ENCODE peak calls at places on chromosomes 13 and 19, in nine cellular contexts. N is body of pancreas, E is heart left ventricle, F is upper lobe of left lung, P is gastrocnemius medialis, V is IMR-90, L is HepG2, O is A549, K is K562. U is an unnamed sample.

GRCh38 chr19:14507704-14508246 is 10.4 kb downstream of the DNAJB1 start:
- ATAC-seq in N (no peak), E (no peak), F (peak), P (no peak), V (peak), L (peak), O (peak), K (peak), U (no peak)

GRCh38 chr13:92974905-92975429 is 251.6 kb upstream of the GPC6 start:
- ATAC-seq in N (no peak), E (no peak), F (no peak), P (no peak), V (no peak), L (no peak), O (no peak), K (no peak), U (no peak)

GRCh38 chr13:49840667-49841066 is 48.2 kb upstream of the KPNA3 start:
- ATAC-seq in N (no peak), E (no peak), F (no peak), P (no peak), V (no peak), L (no peak), O (no peak), K (no peak), U (no peak)

GRCh38 chr13:40271511-40271910 is 394.9 kb downstream of the FOXO1 start:
- ATAC-seq in N (peak), E (peak), F (peak), P (peak), V (no peak), L (no peak), O (no peak), K (no peak), U (peak)

GRCh38 chr13:50783940-50784339 is 59.6 kb downstream of the DLEU7 start:
- ATAC-seq in N (no peak), E (no peak), F (no peak), P (no peak), V (no peak), L (no peak), O (no peak), K (no peak), U (no peak)

GRCh38 chr19:28980236-28980868 is 232.6 kb downstream of the UQCRFS1 start:
- ATAC-seq in N (no peak), E (peak), F (no peak), P (no peak), V (peak), L (peak), O (no peak), K (peak), U (no peak)

GRCh38 chr19:35260694-35261304 is 8.0 kb upstream of the USF2 start:
- ATAC-seq in N (no peak), E (no peak), F (no peak), P (no peak), V (no peak), L (no peak), O (no peak), K (no peak), U (no peak)

GRCh38 chr19:12695997-12696365 is 450 bp downstream of the FBXW9 start:
- ATAC-seq in N (peak), E (no peak), F (peak), P (peak), V (no peak), L (peak), O (peak), K (peak), U (peak)

GRCh38 chr19:47756953-47757608 is 11.7 kb downstream of the NOP53 start:
- ATAC-seq in N (peak), E (peak), F (no peak), P (no peak), V (no peak), L (peak), O (peak), K (no peak), U (no peak)

GRCh38 chr19:6680141-6680540 is 10.2 kb upstream of the TNFSF14 start:
- ATAC-seq in N (no peak), E (no peak), F (no peak), P (no peak), V (no peak), L (no peak), O (no peak), K (no peak), U (no peak)

GRCh38 chr19:53980553-53981407 is 10.7 kb upstream of the CACNG6 start:
- ATAC-seq in N (no peak), E (peak), F (no peak), P (peak), V (no peak), L (peak), O (peak), K (peak), U (peak)

GRCh38 chr13:98525852-98526512 is 50.9 kb downstream of the STK24 start:
- ATAC-seq in N (no peak), E (no peak), F (no peak), P (no peak), V (no peak), L (no peak), O (no peak), K (no peak), U (no peak)

GRCh38 chr13:114155923-114156883 is 22.9 kb upstream of the CFAP97D2 start:
- ATAC-seq in N (no peak), E (no peak), F (no peak), P (no peak), V (no peak), L (no peak), O (peak), K (no peak), U (no peak)

GRCh38 chr19:39372047-39372802 is 18.7 kb downstream of the PAF1 start:
- ATAC-seq in N (peak), E (peak), F (peak), P (peak), V (peak), L (no peak), O (no peak), K (no peak), U (peak)

GRCh38 chr13:98930014-98930625 is 47.7 kb downstream of the DOCK9 start:
- ATAC-seq in N (no peak), E (no peak), F (peak), P (peak), V (no peak), L (no peak), O (no peak), K (no peak), U (no peak)

GRCh38 chr19:15236886-15237285 is 4.6 kb upstream of the EPHX3 start:
- ATAC-seq in N (no peak), E (no peak), F (no peak), P (no peak), V (no peak), L (no peak), O (no peak), K (no peak), U (no peak)

GRCh38 chr13:27496851-27497250 is 46.5 kb upstream of the MTIF3 start:
- ATAC-seq in N (no peak), E (no peak), F (no peak), P (no peak), V (no peak), L (no peak), O (no peak), K (no peak), U (no peak)

GRCh38 chr13:77016888-77017623 is 9.9 kb downstream of the FBXL3 start:
- ATAC-seq in N (no peak), E (peak), F (peak), P (peak), V (no peak), L (no peak), O (no peak), K (no peak), U (peak)

GRCh38 chr19:54209058-54209747 is 8.5 kb downstream of the RPS9 start:
- ATAC-seq in N (peak), E (peak), F (peak), P (peak), V (peak), L (peak), O (peak), K (peak), U (peak)

GRCh38 chr19:20271215-20271926 is 104.4 kb downstream of the ZNF486 start:
- ATAC-seq in N (no peak), E (no peak), F (no peak), P (no peak), V (no peak), L (no peak), O (no peak), K (no peak), U (no peak)

GRCh38 chr13:97387487-97388353 is 46.2 kb upstream of the RAP2A start:
- ATAC-seq in N (peak), E (peak), F (peak), P (peak), V (no peak), L (peak), O (no peak), K (no peak), U (peak)

GRCh38 chr19:4935449-4935848 is 26.1 kb downstream of the UHRF1 start:
- ATAC-seq in N (no peak), E (no peak), F (no peak), P (no peak), V (no peak), L (no peak), O (no peak), K (no peak), U (no peak)

GRCh38 chr13:48161530-48162179 is 66.8 kb upstream of the MED4 start:
- ATAC-seq in N (no peak), E (peak), F (peak), P (no peak), V (no peak), L (no peak), O (no peak), K (peak), U (peak)

DNA sequence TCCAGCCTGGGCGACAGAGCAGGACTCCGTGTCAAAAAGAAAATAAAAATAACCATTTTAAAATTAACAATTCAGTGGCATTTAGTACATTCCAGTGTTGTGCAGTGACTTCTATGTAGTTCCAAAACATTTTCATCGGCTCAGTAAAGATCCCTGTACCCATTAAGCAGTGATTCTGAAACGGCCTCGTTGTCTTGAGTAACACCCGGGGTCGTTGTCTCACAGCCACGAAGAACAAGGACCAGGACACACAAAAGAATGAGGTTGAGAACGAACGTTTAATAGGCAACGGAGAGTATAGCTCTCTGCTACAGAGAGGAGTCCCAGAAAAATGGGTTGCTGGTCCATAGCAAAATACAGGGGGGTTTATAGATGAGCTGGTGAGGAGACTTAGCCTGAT is 2.4 kb upstream of the TMED1 start:
- ATAC-seq in N (no peak), E (no peak), F (no peak), P (no peak), V (no peak), L (no peak), O (no peak), K (no peak), U (no peak)
- TF ChIP-seq POLR2A in N (no peak), E (no peak), F (no peak), P (no peak), V (no peak), L (no peak), O (no peak), K (peak), U (no peak)

DNA sequence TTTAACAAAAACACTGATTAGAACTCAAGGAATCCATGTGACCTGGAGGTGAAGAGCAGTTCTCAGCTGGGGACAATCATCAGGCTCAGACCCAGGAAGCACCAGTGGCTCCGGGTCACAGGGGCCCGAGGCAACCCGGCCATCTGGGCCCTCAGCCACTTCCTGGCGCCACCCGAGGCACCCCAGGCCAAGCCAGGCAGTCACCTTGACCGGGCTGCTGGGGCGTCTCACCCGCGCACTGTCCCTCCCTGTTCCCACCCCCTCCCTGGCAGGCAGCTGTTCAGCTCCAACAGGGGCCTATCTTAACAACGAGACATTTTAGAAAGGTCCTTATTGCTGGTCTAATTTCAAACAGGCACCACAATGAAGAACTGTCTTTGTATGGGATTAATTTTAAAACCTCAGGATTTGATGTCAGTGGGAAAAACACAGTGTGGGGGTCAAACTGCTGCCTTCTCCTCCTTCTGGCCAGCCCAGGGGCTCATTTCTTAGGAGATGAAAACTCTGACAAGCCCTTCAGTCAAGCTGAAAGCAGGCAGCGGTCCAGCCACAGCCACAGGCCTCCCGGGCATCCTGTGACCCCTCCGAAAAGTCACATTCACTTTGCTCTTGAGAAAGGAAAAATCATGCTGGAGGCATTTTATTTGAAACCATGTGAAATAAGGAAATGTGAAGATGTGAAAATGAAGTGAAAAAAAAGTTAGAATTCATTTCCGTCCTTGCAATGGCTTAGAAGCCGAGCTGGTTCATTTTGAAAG is 83.3 kb downstream of the KCTD15 start:
- ATAC-seq in N (peak), E (peak), F (peak), P (no peak), V (no peak), L (no peak), O (no peak), K (no peak), U (no peak)
- TF ChIP-seq POLR2A in N (no peak), E (no peak), F (no peak), P (no peak), V (no peak), L (no peak), O (no peak), K (no peak), U (no peak)

DNA sequence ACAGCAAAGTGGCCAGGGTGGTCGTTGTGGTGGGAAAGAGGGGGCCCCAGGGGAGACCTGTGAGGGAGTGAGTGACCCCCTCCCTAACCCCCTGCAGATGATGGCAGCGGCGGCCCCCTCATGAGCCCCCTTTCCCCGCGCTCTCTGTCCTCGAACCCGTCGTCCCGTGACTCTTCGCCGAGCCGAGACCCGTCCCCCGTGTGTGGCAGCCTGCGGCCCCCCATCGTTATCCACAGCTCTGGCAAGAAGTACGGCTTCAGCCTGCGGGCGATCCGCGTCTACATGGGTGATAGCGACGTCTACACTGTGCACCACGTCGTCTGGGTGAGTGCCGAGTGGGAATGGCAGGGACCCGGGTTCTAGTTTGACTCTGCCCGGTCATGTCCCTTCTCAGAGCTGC is 8.1 kb upstream of the PIK3R2 start:
- ATAC-seq in N (no peak), E (no peak), F (no peak), P (no peak), V (no peak), L (no peak), O (no peak), K (no peak), U (no peak)
- TF ChIP-seq POLR2A in N (no peak), E (no peak), F (no peak), P (no peak), V (no peak), L (no peak), O (no peak), K (no peak), U (no peak)

GRCh38 chr13:112971288-112971643 is 2.3 kb downstream of the MCF2L start:
- ATAC-seq in N (no peak), E (no peak), F (no peak), P (no peak), V (no peak), L (peak), O (no peak), K (no peak), U (no peak)

GRCh38 chr13:112968910-112969691 is at the start of gene MCF2L:
- ATAC-seq in N (peak), E (peak), F (peak), P (peak), V (peak), L (peak), O (peak), K (no peak), U (peak)

GRCh38 chr13:112969692-112970338 is 801 bp downstream of the MCF2L start:
- ATAC-seq in N (no peak), E (no peak), F (no peak), P (no peak), V (no peak), L (peak), O (no peak), K (no peak), U (no peak)

GRCh38 chr13:112972258-112972657 is 3.2 kb downstream of the MCF2L start:
- ATAC-seq in N (no peak), E (no peak), F (no peak), P (no peak), V (no peak), L (no peak), O (no peak), K (no peak), U (no peak)

GRCh38 chr13:112970552-112971287 is 1.7 kb downstream of the MCF2L start:
- ATAC-seq in N (no peak), E (no peak), F (no peak), P (no peak), V (no peak), L (no peak), O (no peak), K (no peak), U (no peak)
- TF ChIP-seq POLR2A in N (no peak), E (no peak), F (no peak), P (no peak), V (no peak), L (no peak), O (no peak), K (no peak), U (no peak)

DNA sequence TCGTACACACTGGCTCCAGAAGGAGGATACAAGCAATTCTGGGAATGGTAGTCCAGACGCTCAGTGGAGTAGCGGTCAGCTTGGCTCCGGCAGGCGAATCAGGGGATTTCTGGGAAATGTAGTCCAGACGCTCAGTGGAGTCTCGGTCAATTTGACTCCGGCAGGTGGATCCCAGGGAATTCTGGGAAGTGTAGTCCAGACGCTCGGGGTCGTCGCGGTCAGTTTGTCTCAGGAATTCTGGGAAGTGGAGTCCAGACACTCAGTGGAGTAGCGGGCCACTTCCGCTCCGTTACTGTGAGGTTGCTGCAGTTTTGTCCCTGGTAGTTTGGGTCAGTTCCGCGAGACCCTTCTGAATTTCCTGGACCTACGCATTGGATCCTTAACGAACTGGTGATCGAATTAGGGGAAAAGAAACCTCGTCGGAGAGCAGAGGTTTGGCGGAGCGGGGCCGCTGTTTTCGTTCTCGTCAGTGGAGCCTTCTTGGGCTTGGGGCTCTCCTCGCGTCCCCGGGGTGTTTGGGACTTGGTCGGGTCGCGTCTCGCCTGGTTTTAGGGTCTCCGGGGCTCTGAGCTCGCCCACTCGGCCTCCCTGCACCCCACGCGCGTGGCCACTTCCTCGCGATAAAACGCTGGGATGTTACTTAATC is at the start of gene ZNF225:
- ATAC-seq in N (peak), E (peak), F (peak), P (peak), V (peak), L (peak), O (peak), K (peak), U (peak)
- TF ChIP-seq POLR2A in N (peak), E (no peak), F (no peak), P (no peak), V (peak), L (peak), O (peak), K (peak), U (no peak)

U was measured in gastroesophageal sphincter.